ENCODE peak calls at places on chromosomes 12 and 14, in six cellular contexts. E is tibial nerve, D is sigmoid colon, S is HepG2, U is Panc1, W is right atrium auricular region. H is an unnamed sample.

GRCh38 chr12:78035913-78036658 is 205.4 kb downstream of the NAV3 start:
- DNase-seq in E (no peak), D (no peak), S (no peak), U (no peak), W (no peak), H (no peak)

GRCh38 chr12:100141998-100142850 is 450 bp downstream of the BLTP3B start:
- DNase-seq in E (no peak), D (peak), S (peak), U (no peak), W (no peak), H (peak)

GRCh38 chr14:79608426-79608825 is 602.9 kb downstream of the DIO2 start:
- DNase-seq in E (no peak), D (no peak), S (no peak), U (no peak), W (no peak), H (no peak)

GRCh38 chr12:12938541-12938940 is 13.4 kb downstream of the GPRC5D start:
- DNase-seq in E (no peak), D (no peak), S (no peak), U (no peak), W (no peak), H (no peak)

GRCh38 chr14:32421781-32422180 is 92.7 kb downstream of the AKAP6 start:
- DNase-seq in E (no peak), D (no peak), S (no peak), U (no peak), W (no peak), H (no peak)

GRCh38 chr12:129594098-129594497 is 309.7 kb downstream of the TMEM132D start:
- DNase-seq in E (no peak), D (no peak), S (no peak), U (no peak), W (no peak), H (peak)

GRCh38 chr12:13222076-13222475 is 25.6 kb downstream of the EMP1 start:
- DNase-seq in E (no peak), D (no peak), S (no peak), U (no peak), W (no peak), H (no peak)

GRCh38 chr12:107494331-107494730 is 191.3 kb upstream of the PWP1 start:
- DNase-seq in E (no peak), D (peak), S (no peak), U (no peak), W (no peak), H (no peak)

GRCh38 chr14:22915886-22916521 is 2.9 kb downstream of the RBM23 start:
- DNase-seq in E (no peak), D (no peak), S (peak), U (no peak), W (no peak), H (no peak)

GRCh38 chr12:6909421-6910145 is 4.8 kb upstream of the ENO2 start:
- DNase-seq in E (no peak), D (peak), S (no peak), U (no peak), W (no peak), H (no peak)

GRCh38 chr14:73913256-73913655 is 26.6 kb downstream of the ZNF410 start:
- DNase-seq in E (no peak), D (no peak), S (no peak), U (no peak), W (no peak), H (no peak)

GRCh38 chr14:103103461-103104388 is 9.2 kb downstream of the EXOC3L4 start:
- DNase-seq in E (no peak), D (no peak), S (peak), U (no peak), W (no peak), H (peak)

GRCh38 chr12:89156324-89156723 is 196.0 kb downstream of the DUSP6 start:
- DNase-seq in E (no peak), D (no peak), S (no peak), U (no peak), W (no peak), H (no peak)
- H3K27ac ChIP-seq in E (no peak), D (no peak), S (no peak), U (no peak), W (peak), H (no peak)

GRCh38 chr14:64983439-64984310 is 3.0 kb upstream of the FNTB start:
- DNase-seq in E (no peak), D (no peak), S (peak), U (peak), W (no peak), H (no peak)
- H3K4me3 ChIP-seq in E (no peak), D (no peak), S (peak), U (no peak), W (no peak), H (no peak)

DNA sequence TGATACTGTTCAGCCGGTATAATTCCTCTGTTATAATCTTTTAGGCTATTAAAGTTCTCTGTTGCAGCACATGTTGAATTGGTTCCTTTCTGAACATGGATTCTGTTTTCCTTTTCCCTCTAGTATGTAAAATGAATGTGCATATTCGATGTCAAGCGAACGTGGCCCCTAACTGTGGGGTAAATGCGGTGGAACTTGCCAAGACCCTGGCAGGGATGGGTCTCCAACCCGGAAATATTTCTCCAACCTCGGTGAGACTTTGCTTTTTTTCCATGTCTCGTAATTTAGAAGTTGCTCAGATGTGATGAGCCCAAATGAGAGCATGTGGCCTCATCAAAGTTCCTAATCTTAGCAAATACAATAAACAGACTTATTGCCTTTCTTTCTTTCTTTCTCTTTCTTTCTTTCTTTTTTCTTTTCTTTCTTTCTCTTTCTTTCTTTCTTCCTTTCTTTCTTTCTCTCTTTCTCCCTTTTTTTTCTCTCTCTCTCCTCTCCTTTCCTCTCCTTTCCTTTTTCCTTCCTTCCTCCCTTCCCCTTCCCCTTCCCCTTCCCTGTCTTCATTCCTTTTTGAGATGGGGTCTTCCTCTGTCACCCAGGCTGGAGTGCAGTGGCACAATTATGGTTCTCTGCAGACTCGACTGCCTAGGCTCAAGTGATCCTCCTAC is 131.9 kb downstream of the PRKCH start:
- DNase-seq in E (no peak), D (no peak), S (no peak), U (no peak), W (no peak), H (no peak)
- TF ChIP-seq CTCF in E (no peak), D (no peak), S (no peak), U (no peak), W (no peak), H (no peak)

DNA sequence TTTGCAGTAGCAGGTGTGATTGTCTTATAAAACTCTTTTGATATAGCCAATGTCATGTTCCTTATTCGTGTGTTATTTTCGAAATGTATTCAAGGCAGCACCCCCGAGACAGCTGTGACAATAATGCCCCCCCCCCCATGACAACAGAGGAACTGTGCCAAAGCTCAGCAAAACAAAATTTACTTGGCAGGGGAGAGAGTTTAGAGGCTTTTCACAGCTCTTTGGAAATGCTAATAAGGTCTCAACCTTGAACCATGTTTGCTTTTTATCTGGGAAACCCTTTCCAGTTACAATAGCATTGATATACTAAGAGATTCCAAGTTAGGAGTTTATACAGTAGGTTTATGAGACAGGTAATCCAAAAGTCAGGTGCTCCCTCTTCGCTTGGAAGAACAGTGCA is 56.4 kb upstream of the USP44 start:
- DNase-seq in E (no peak), D (no peak), S (peak), U (no peak), W (no peak), H (no peak)
- H3K27ac ChIP-seq in E (no peak), D (no peak), S (no peak), U (no peak), W (peak), H (no peak)

DNA sequence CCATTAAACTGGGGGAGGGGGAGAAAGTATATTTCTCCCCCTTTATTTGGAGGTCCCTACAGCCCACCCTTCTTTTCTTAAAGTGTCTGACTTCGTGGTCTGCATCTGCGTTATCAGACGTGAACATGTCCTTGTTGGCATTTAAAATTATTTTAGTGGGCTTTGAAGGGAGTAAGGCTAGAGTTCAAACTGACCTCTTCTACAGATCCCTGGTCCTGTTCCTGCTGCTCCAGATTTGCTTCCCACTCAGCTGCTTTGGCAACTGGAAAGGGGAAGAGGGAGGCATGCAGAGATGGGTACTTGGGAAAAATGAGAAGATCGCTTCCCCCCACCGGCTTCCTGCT is 611 bp upstream of the SIX6 start:
- DNase-seq in E (no peak), D (no peak), S (no peak), U (no peak), W (no peak), H (no peak)
- H3K4me3 ChIP-seq in E (no peak), D (no peak), S (no peak), U (no peak), W (no peak), H (peak)

GRCh38 chr14:91144425-91145145 is 30.7 kb downstream of the DGLUCY start:
- DNase-seq in E (no peak), D (no peak), S (no peak), U (no peak), W (no peak), H (no peak)

GRCh38 chr14:91146661-91147060 is 32.8 kb downstream of the DGLUCY start:
- DNase-seq in E (no peak), D (no peak), S (no peak), U (no peak), W (no peak), H (no peak)

GRCh38 chr14:91142214-91142668 is 28.4 kb downstream of the DGLUCY start:
- DNase-seq in E (no peak), D (no peak), S (no peak), U (no peak), W (no peak), H (no peak)

GRCh38 chr14:91145396-91146160 is 31.7 kb downstream of the DGLUCY start:
- DNase-seq in E (no peak), D (no peak), S (no peak), U (no peak), W (no peak), H (no peak)

GRCh38 chr14:91143862-91144261 is 30.0 kb downstream of the DGLUCY start:
- DNase-seq in E (no peak), D (no peak), S (no peak), U (no peak), W (no peak), H (no peak)
- TF ChIP-seq CTCF in E (no peak), D (no peak), S (no peak), U (no peak), W (no peak), H (no peak)

DNA sequence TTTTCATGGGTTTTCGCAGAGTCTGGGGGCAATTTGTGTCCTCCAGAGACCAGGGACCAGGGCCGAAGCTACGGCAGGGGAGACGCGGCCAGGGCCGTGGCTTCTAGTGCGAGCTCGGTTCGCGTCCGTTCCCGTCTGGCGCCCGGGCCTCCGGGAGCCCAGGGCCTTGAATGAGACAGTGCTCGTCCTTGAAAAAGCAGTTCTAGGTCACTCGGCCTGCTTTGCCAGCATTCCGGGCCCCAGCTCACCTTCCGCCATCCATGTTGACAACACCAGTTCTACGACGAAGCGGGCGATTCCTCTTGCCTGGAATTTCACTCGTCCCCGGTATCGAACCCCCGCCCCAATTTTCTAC is 4.5 kb downstream of the OR10AD1 start:
- DNase-seq in E (no peak), D (peak), S (no peak), U (no peak), W (peak), H (no peak)
- H3K27ac ChIP-seq in E (peak), D (peak), S (no peak), U (peak), W (peak), H (no peak)

GRCh38 chr12:26122681-26123481 is 2.0 kb downstream of the BHLHE41 start:
- DNase-seq in E (peak), D (peak), S (no peak), U (peak), W (peak), H (peak)

GRCh38 chr12:26123482-26123980 is 1.3 kb downstream of the BHLHE41 start:
- DNase-seq in E (no peak), D (no peak), S (no peak), U (no peak), W (no peak), H (no peak)

GRCh38 chr12:26126340-26127284 is 1.8 kb upstream of the BHLHE41 start:
- DNase-seq in E (peak), D (peak), S (peak), U (no peak), W (peak), H (peak)

GRCh38 chr12:26125451-26126339 is 858 bp upstream of the BHLHE41 start:
- DNase-seq in E (peak), D (peak), S (peak), U (peak), W (peak), H (peak)

DNA sequence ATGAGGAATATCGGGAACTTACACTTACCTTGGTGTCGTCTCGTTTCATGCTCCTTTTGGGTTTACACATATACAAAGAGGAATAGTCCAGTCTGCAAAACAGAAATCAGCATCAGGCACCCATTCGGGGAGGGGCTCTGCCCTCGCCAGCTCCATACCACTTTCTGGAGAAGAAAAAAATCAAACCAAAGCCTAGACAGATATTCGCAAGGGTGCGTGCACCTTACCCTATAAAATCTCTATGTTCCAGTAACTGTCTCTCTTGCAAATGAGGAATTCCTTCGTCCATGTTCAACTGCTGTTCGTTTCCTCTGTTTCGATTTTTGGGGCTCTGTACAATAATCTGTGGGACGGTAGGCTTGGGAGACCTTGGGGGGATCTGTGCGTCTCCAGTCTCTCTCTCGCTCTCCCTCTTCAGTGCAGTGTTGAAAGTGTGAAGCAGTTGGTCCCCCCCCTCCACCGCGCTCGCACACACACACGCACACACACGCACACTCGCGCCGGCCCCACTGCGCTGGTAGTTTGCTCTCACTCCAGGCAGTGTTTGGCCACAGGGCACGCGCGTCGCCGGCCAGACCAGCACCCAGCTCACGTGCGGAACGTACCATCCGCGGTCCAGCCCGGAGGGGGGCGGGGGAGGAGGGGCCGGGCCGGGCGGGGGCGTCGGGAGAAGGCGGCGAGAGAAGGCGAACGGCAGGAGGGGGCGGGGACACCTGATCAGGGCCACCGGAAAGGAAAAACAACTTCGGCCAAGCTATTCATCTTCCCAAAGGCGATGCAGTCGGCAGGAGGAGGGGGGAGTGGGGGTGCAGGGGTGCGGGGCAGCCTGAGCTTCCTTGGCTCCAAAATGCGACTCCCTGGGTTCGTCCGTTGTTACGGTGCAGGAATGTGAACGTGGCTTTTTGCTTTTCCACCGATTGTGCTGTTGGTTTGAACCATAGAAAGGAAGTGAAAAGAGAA is at the start of gene BHLHE41:
- DNase-seq in E (peak), D (peak), S (no peak), U (peak), W (peak), H (peak)
- H3K4me3 ChIP-seq in E (peak), D (peak), S (peak), U (peak), W (peak), H (peak)

GRCh38 chr12:169528-170360 is 44.2 kb downstream of the SLC6A12 start:
- DNase-seq in E (no peak), D (no peak), S (no peak), U (no peak), W (no peak), H (no peak)
- TF ChIP-seq CTCF in E (no peak), D (no peak), S (no peak), U (no peak), W (no peak), H (peak)

GRCh38 chr12:109517619-109518018 is 40.2 kb downstream of the UBE3B start:
- DNase-seq in E (no peak), D (no peak), S (no peak), U (no peak), W (no peak), H (peak)

GRCh38 chr12:109518820-109519665 is 41.6 kb downstream of the UBE3B start:
- DNase-seq in E (peak), D (peak), S (peak), U (peak), W (peak), H (peak)

GRCh38 chr12:109512608-109513007 is 35.2 kb downstream of the UBE3B start:
- DNase-seq in E (no peak), D (no peak), S (no peak), U (no peak), W (no peak), H (no peak)

GRCh38 chr12:109510196-109510595 is 32.8 kb downstream of the UBE3B start:
- DNase-seq in E (no peak), D (no peak), S (no peak), U (no peak), W (no peak), H (no peak)

GRCh38 chr12:109513977-109514376 is 36.5 kb downstream of the UBE3B start:
- DNase-seq in E (no peak), D (no peak), S (no peak), U (no peak), W (no peak), H (no peak)
- H3K27ac ChIP-seq in E (no peak), D (no peak), S (no peak), U (no peak), W (no peak), H (no peak)

H was measured in WERI-Rb-1.